ENCODE peak calls at places on chromosomes 13 and 19, in four cellular contexts. One of them, this sample, is unnamed. For H3K27me3, the result is how much of the 10 kb centered on the place peaks cover.

GRCh38 chr13:94435604-94436226 is 43.8 kb downstream of the DCT start:
- DNase-seq in RWPE2: no peak
- DNase-seq in IMR-90: peak
- DNase-seq in colonic mucosa: no peak
- DNase-seq in this sample: peak

GRCh38 chr19:7690779-7691258 is 10.2 kb downstream of the TRAPPC5 start:
- DNase-seq in RWPE2: no peak
- DNase-seq in IMR-90: no peak
- DNase-seq in colonic mucosa: no peak
- DNase-seq in this sample: no peak

GRCh38 chr19:7847664-7848063 is 17.6 kb downstream of the EVI5L start:
- DNase-seq in IMR-90: no peak
- DNase-seq in RWPE2: peak
- DNase-seq in colonic mucosa: no peak
- DNase-seq in this sample: no peak

GRCh38 chr13:30371649-30372265 is 50.5 kb upstream of the UBE2L5 start:
- DNase-seq in RWPE2: no peak
- DNase-seq in IMR-90: peak
- DNase-seq in colonic mucosa: peak
- DNase-seq in this sample: peak

GRCh38 chr13:96052655-96053002 is 572 bp downstream of the UGGT2 start:
- DNase-seq in IMR-90: peak
- DNase-seq in colonic mucosa: no peak
- DNase-seq in RWPE2: no peak
- DNase-seq in this sample: no peak

GRCh38 chr13:76696370-76696769 is 189.8 kb downstream of the KCTD12 start:
- DNase-seq in colonic mucosa: no peak
- DNase-seq in RWPE2: no peak
- DNase-seq in IMR-90: peak
- DNase-seq in this sample: peak

GRCh38 chr19:47699360-47699917 is 13.8 kb upstream of the EHD2 start:
- DNase-seq in RWPE2: no peak
- DNase-seq in colonic mucosa: peak
- DNase-seq in IMR-90: peak
- DNase-seq in this sample: peak

GRCh38 chr13:80497007-80497406 is 156.1 kb upstream of the SPRY2 start:
- DNase-seq in colonic mucosa: no peak
- DNase-seq in IMR-90: no peak
- DNase-seq in RWPE2: no peak
- DNase-seq in this sample: no peak

GRCh38 chr13:35979378-35979911 is 151.7 kb downstream of the DCLK1 start:
- DNase-seq in RWPE2: no peak
- DNase-seq in colonic mucosa: peak
- DNase-seq in IMR-90: peak
- DNase-seq in this sample: no peak

GRCh38 chr13:107518780-107519179 is 696.6 kb downstream of the LIG4 start:
- DNase-seq in RWPE2: no peak
- DNase-seq in IMR-90: peak
- DNase-seq in colonic mucosa: no peak
- DNase-seq in this sample: no peak

GRCh38 chr13:25630327-25630726 is 258.6 kb downstream of the ATP8A2 start:
- DNase-seq in colonic mucosa: no peak
- DNase-seq in IMR-90: no peak
- DNase-seq in RWPE2: no peak
- DNase-seq in this sample: no peak

GRCh38 chr19:22515435-22515834 is 93.3 kb upstream of the ZNF98 start:
- DNase-seq in IMR-90: no peak
- DNase-seq in RWPE2: no peak
- DNase-seq in colonic mucosa: no peak
- DNase-seq in this sample: no peak

GRCh38 chr13:77599351-77599750 is 63.8 kb downstream of the SCEL start:
- DNase-seq in RWPE2: no peak
- DNase-seq in IMR-90: no peak
- DNase-seq in colonic mucosa: no peak
- DNase-seq in this sample: no peak

GRCh38 chr19:28497137-28497536 is 715.8 kb downstream of the UQCRFS1 start:
- DNase-seq in RWPE2: no peak
- DNase-seq in colonic mucosa: no peak
- DNase-seq in IMR-90: no peak
- DNase-seq in this sample: no peak

GRCh38 chr13:71874490-71874889 is 7.5 kb upstream of the DACH1 start:
- DNase-seq in colonic mucosa: peak
- DNase-seq in IMR-90: no peak
- DNase-seq in RWPE2: no peak
- DNase-seq in this sample: no peak

DNA sequence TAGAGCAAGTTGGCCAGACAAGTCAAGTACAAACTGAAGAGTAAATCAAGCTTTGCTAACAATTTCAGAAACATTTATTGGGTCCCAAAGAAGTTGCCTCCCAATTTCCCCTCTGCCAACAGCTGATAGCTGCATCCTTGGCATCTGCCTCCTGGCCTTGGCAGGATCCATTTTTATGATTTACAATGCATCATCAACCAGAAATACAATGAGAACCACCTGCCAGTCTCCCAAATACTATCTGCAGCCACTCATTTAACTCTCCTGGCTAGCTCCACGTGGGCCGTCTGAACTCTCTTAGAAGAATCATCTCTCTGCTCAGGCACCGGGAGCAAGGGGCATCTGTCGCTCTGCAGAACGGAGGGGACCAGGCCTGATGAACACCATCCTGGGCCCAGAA is 2.7 kb downstream of the LONP1 start:
- DNase-seq in IMR-90: no peak
- DNase-seq in colonic mucosa: no peak
- DNase-seq in RWPE2: no peak
- DNase-seq in this sample: no peak
- H3K4me3 ChIP-seq in IMR-90: no peak
- H3K4me3 ChIP-seq in colonic mucosa: no peak
- H3K4me3 ChIP-seq in RWPE2: no peak
- H3K4me3 ChIP-seq in this sample: no peak

GRCh38 chr13:40786568-40786996 is 2.8 kb upstream of the SLC25A15 start:
- DNase-seq in IMR-90: peak
- DNase-seq in colonic mucosa: no peak
- DNase-seq in RWPE2: no peak
- DNase-seq in this sample: no peak

GRCh38 chr13:40792284-40793051 is 3.1 kb downstream of the SLC25A15 start:
- DNase-seq in colonic mucosa: no peak
- DNase-seq in RWPE2: no peak
- DNase-seq in IMR-90: no peak
- DNase-seq in this sample: no peak

GRCh38 chr13:40790232-40790631 is 821 bp downstream of the SLC25A15 start:
- DNase-seq in RWPE2: no peak
- DNase-seq in IMR-90: no peak
- DNase-seq in colonic mucosa: no peak
- DNase-seq in this sample: no peak

GRCh38 chr13:40787062-40787461 is 2.3 kb upstream of the SLC25A15 start:
- DNase-seq in RWPE2: no peak
- DNase-seq in colonic mucosa: no peak
- DNase-seq in IMR-90: peak
- DNase-seq in this sample: no peak

DNA sequence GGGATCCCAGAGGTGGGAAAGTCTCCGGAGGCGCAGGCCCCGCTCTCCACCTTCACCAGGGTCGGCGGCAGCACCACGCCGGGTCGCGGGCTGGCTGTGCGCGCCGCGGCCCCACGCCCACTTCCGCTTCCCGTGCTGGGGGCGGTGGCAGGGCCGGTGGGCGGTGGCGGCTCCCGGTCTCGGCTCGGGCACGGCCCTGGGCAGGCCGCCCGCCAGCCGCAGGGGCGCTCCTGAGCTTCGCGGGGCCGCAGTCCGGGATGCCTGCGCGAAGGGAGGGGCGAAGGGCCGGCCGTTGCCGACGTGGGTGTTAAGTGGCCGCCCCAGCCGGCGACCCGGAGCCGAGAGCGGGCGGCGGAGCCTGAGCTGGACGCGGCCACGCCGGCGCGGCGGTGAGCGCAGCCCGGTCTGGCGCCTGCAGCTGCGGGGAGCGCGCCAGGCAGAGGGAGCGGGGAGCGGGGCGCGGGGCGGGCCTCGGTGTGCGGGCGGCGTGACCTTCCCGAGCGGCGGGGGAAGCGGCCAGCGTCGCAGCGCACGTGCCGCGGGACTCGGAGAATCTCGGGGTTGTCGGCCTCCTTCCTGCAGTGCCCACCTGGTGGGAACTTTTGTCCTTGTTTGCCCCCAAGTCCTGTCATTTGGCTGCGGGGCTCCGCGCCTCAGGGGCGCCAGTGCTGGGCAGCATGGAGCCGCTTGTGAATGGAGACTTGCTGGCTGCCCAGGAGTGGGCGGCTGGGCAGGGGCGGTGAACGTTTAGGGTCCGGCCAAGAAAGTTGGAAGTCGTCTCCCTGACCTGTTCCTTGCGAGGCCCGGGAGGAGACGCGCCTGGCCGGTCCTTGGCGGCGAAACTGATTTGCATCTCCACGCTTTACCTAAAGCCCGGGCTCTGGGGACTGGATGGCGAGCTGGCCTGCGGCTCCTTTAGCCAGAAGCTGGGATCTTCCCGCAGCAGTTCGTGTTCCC is at the start of gene SLC25A15:
- DNase-seq in RWPE2: peak
- DNase-seq in colonic mucosa: peak
- DNase-seq in IMR-90: peak
- DNase-seq in this sample: peak
- TF ChIP-seq CTCF in RWPE2: peak
- TF ChIP-seq CTCF in colonic mucosa: no peak
- TF ChIP-seq CTCF in IMR-90: peak
- TF ChIP-seq CTCF in this sample: peak

DNA sequence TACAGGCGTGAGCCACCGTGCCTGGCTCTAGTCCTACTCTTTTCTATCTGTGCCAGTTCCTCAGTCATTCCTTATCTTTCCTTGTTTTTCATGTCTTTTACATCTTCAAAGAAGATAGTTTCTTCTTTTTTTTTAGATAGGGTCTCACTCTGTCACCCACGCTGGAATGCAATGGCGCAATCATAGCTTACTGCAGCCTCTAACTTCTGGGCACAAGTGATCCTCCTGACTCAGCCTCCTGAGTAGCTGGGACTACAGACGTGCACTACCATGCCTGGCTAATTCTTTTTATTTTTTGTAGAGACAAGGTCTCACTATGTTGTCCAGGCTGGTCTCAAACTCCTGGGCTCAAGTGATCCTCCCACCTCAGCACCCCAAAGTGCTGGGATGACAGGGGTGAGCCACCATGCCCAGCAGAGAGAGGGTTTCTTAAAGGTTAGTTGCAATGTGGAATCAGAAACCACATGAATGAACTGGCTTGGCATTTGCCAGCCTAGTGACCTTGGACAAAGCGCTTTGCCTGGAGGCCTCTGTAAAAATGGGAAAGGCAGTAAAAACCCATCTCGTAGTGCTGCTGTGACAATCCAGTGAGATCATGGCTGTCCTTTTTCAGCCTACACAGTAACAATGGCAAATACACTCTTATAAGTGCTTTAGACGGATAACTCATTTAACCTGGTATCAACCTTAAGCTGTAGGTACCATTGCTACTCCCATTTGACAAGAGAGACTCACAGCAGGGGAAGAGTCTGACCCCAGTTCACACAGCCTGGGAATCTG is 3.9 kb downstream of the ACP7 start:
- DNase-seq in colonic mucosa: no peak
- DNase-seq in IMR-90: no peak
- DNase-seq in RWPE2: no peak
- DNase-seq in this sample: no peak
- H3K27me3 ChIP-seq in colonic mucosa: under half
- H3K27me3 ChIP-seq in IMR-90: under half
- H3K27me3 ChIP-seq in RWPE2: under half
- H3K27me3 ChIP-seq in this sample: under half

DNA sequence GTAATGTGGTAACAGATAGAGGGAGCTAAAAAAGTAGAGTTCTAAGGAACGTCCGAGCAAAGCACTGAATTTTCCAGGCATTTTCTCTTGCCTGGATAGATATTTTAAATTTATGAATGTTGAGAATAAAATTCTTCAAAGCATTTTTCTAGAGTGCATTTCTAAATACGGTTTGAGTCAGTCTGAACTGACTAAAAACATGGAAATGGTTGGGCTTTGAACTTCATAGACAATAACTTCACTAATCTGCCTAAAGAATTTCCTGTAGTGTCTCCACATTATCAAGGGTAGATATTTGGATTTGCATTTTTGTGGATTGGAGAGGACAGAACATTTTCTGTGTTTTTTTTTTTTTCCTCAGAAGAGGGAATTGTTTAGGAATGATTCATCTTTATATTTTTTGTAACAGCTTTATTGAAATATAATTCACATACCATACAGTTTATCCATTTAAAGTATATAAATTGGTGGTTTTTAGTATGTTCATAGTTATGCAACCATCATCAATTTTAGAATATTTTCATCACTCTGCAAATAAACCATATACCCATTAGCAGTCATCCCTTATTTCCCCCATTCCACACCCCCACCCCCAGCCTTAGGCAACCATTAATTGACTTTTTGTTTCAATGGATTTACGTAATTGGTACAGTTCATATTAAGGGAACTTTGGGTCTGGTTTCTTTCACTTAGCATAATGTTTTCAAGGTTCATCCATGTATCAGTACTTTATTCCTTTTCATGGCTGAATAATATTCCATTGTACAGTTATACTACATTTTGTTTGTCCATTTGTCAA is 20.7 kb downstream of the GARRE1 start:
- DNase-seq in IMR-90: peak
- DNase-seq in colonic mucosa: no peak
- DNase-seq in RWPE2: no peak
- DNase-seq in this sample: no peak
- H3K4me3 ChIP-seq in IMR-90: no peak
- H3K4me3 ChIP-seq in colonic mucosa: no peak
- H3K4me3 ChIP-seq in RWPE2: no peak
- H3K4me3 ChIP-seq in this sample: no peak

GRCh38 chr19:14050512-14050911 is 11.4 kb downstream of the PALM3 start:
- DNase-seq in RWPE2: no peak
- DNase-seq in IMR-90: no peak
- DNase-seq in colonic mucosa: no peak
- DNase-seq in this sample: no peak

GRCh38 chr19:14053032-14053431 is 8.8 kb downstream of the PALM3 start:
- DNase-seq in RWPE2: no peak
- DNase-seq in IMR-90: no peak
- DNase-seq in colonic mucosa: no peak
- DNase-seq in this sample: no peak

GRCh38 chr19:14051980-14052379 is 9.9 kb downstream of the PALM3 start:
- DNase-seq in IMR-90: no peak
- DNase-seq in RWPE2: no peak
- DNase-seq in colonic mucosa: no peak
- DNase-seq in this sample: no peak

GRCh38 chr19:14052470-14052869 is 9.4 kb downstream of the PALM3 start:
- DNase-seq in RWPE2: no peak
- DNase-seq in colonic mucosa: no peak
- DNase-seq in IMR-90: no peak
- DNase-seq in this sample: no peak

GRCh38 chr19:14048439-14049153 is 13.3 kb downstream of the PALM3 start:
- DNase-seq in colonic mucosa: peak
- DNase-seq in RWPE2: no peak
- DNase-seq in IMR-90: no peak
- DNase-seq in this sample: no peak
- TF ChIP-seq CTCF in colonic mucosa: peak
- TF ChIP-seq CTCF in RWPE2: peak
- TF ChIP-seq CTCF in IMR-90: peak
- TF ChIP-seq CTCF in this sample: peak

This sample was measured in Caco-2.